ENCODE peak calls at places on chromosomes 4 and X, in ten cellular contexts. B is endodermal cell, L is thoracic aorta, E is esophagus muscularis mucosa, S is SJSA1, A is stomach, Q is aorta, U is lung, K is heart left ventricle, N is ascending aorta. P is an unnamed sample.

GRCh38 chr4:60868232-60868960 is 331.7 kb upstream of the ADGRL3 start:
- DNase-seq in L (no peak), N (no peak), K (no peak), E (no peak), Q (no peak), S (no peak), B (no peak), A (no peak), U (no peak), P (no peak)

GRCh38 chr4:107708225-107708624 is 11.8 kb downstream of the PAPSS1 start:
- DNase-seq in U (no peak), A (no peak), K (no peak), B (no peak), S (no peak), L (no peak), Q (no peak), N (no peak), E (no peak), P (no peak)

GRCh38 chrX:96590403-96590802 is 94.2 kb upstream of the DIAPH2 start:
- DNase-seq in N (no peak), Q (no peak), L (no peak), B (no peak), U (no peak), A (no peak), K (no peak), S (no peak), E (no peak), P (no peak)

GRCh38 chrX:49001521-49002090 is 458 bp downstream of the GRIPAP1 start:
- DNase-seq in L (no peak), K (no peak), B (peak; percentile 72), Q (peak; percentile 56), S (no peak), A (no peak), E (no peak), U (peak; percentile 29), N (no peak), P (peak; percentile 53)

GRCh38 chrX:115372026-115372610 is 82.6 kb downstream of the LUZP4 start:
- DNase-seq in E (no peak), L (no peak), K (no peak), A (no peak), Q (no peak), N (no peak), U (no peak), S (peak; percentile 67), B (peak; percentile 57), P (no peak)

GRCh38 chr4:143358923-143359694 is 22.4 kb downstream of the GAB1 start:
- DNase-seq in E (no peak), L (no peak), K (no peak), S (no peak), U (peak; percentile 67), N (no peak), Q (peak; percentile 54), A (peak; percentile 73), B (no peak), P (peak; percentile 37)

GRCh38 chrX:97556359-97556758 is 672.7 kb downstream of the RPA4 start:
- DNase-seq in S (no peak), B (peak; percentile 55), Q (no peak), N (no peak), A (no peak), L (no peak), U (no peak), K (no peak), E (no peak), P (no peak)

GRCh38 chr4:138308421-138308820 is 66.3 kb upstream of the SLC7A11 start:
- DNase-seq in Q (no peak), L (no peak), S (peak; percentile 77), N (no peak), K (no peak), A (no peak), U (no peak), E (no peak), B (no peak), P (no peak)

GRCh38 chr4:84691170-84691691 is 108.3 kb downstream of the CDS1 start:
- DNase-seq in B (no peak), E (no peak), A (no peak), N (no peak), K (no peak), S (peak; percentile 94), L (no peak), U (peak; percentile 38), Q (no peak), P (no peak)

GRCh38 chr4:15042529-15043167 is 40.4 kb downstream of the CPEB2 start:
- DNase-seq in L (no peak), S (no peak), Q (no peak), N (no peak), U (no peak), K (no peak), A (no peak), B (no peak), E (no peak), P (no peak)

GRCh38 chrX:100880368-100880767 is 6.2 kb upstream of the NOX1 start:
- DNase-seq in Q (no peak), U (no peak), A (no peak), L (no peak), N (no peak), S (no peak), B (no peak), E (no peak), K (no peak), P (no peak)

GRCh38 chr4:119281374-119281773 is 40.6 kb downstream of the FABP2 start:
- DNase-seq in L (no peak), Q (no peak), E (no peak), A (no peak), B (no peak), U (no peak), S (no peak), K (no peak), N (no peak), P (no peak)

GRCh38 chr4:64781737-64782326 is 372.6 kb upstream of the TECRL start:
- DNase-seq in Q (no peak), A (no peak), S (peak; percentile 14), K (no peak), N (no peak), B (no peak), L (no peak), U (no peak), E (no peak), P (no peak)

DNA sequence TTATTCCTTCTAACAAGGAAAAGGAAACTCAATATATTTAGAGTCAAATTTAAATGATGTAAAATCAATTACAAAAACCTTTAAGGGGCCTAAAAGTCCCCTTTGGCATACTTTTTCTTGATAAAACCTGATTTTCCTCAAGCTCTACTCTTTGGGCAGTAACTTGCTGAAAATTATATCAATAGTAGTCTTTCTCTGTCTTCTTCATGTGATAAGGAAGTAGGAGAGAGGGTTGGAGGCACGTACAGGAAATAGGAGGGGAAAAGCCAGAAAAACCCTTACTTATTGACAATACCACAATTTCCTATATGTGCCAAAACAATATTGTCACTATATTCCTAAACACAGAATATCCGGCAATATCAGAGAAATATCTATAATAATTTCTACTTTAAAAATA is 9.6 kb downstream of the RHOH start:
- DNase-seq in S (no peak), A (no peak), B (no peak), N (no peak), U (no peak), L (no peak), Q (no peak), K (no peak), E (no peak), P (no peak)
- H3K4me1 ChIP-seq in S (no peaks in the 10 kb centered on the region), A (no peaks in the 10 kb centered on the region), B (no peaks in the 10 kb centered on the region), N (no peaks in the 10 kb centered on the region), U (no peaks in the 10 kb centered on the region), L (no peaks in the 10 kb centered on the region), Q (no peaks in the 10 kb centered on the region), K (no peaks in the 10 kb centered on the region), E (no peaks in the 10 kb centered on the region), P (no peaks in the 10 kb centered on the region)

GRCh38 chr4:38688676-38689355 is 24.8 kb downstream of the KLF3 start:
- DNase-seq in N (no peak), S (no peak), A (no peak), K (no peak), B (no peak), L (no peak), Q (no peak), E (peak; percentile 57), U (no peak), P (peak; percentile 69)
- H3K27ac ChIP-seq in N (no peak overlapping the region), S (no peak overlapping the region), A (no peak overlapping the region), K (no peak overlapping the region), B (no peak overlapping the region), L (no peak overlapping the region), Q (no peak overlapping the region), E (no peak overlapping the region), U (no peak overlapping the region), P (no peak overlapping the region)

DNA sequence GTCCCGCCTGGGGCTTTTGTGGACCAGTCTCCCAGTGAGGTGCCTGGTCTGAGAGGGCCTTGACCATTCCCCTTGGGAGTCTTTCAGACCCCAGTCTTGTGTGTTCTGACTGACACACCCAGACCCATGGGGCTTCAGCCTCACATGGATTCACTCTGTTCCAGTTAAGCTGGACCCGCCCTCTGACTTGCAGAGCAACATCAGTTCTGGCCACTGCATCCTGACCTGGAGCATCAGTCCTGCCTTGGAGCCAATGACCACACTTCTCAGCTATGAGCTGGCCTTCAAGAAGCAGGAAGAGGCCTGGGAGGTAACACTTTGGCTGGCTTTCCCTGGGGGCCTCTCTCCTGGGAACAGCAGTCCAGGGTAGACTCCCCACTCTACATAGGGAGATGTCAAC is 6.8 kb downstream of the IL9R start:
- DNase-seq in S (no peak), A (no peak), L (no peak), U (no peak), Q (no peak), K (no peak), B (no peak), N (no peak), E (peak; percentile 90), P (no peak)
- H3K4me1 ChIP-seq in S (no peaks in the 10 kb centered on the region), A (no peaks in the 10 kb centered on the region), L (no peaks in the 10 kb centered on the region), U (no peaks in the 10 kb centered on the region), Q (no peaks in the 10 kb centered on the region), K (no peaks in the 10 kb centered on the region), B (no peaks in the 10 kb centered on the region), N (no peaks in the 10 kb centered on the region), E (no peaks in the 10 kb centered on the region), P (no peaks in the 10 kb centered on the region)

GRCh38 chr4:81003549-81004240 is 26.8 kb upstream of the BMP3 start:
- DNase-seq in L (no peak), S (no peak), B (no peak), K (no peak), E (no peak), U (no peak), Q (no peak), A (no peak), N (no peak), P (no peak)
- H3K27ac ChIP-seq in L (no peak overlapping the region), S (no peak overlapping the region), B (no peak overlapping the region), K (no peak overlapping the region), E (no peak overlapping the region), U (no peak overlapping the region), Q (no peak overlapping the region), A (no peak overlapping the region), N (no peak overlapping the region), P (no peak overlapping the region)

DNA sequence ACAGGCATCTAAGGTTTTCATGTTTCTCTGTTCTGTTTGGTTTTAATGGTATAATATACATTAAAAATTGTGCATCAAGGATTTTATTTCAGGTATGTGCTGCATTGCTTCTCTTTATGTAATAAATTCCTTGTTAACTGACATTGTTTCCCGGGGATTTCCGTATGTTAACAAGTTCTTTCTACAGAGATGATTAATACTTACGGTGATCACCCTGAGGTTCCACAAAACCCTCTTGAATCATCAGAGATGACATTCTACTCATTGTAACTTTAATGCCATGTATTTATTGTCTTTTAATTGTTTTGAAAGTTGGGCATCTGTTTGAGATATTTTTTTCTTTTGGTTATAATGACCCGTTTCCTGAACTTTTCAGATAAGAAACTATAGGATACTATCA is 37.5 kb downstream of the ARHGAP10 start:
- DNase-seq in Q (no peak), N (no peak), S (peak; percentile 26), U (no peak), K (no peak), A (no peak), B (no peak), E (no peak), L (no peak), P (no peak)
- H3K4me1 ChIP-seq in Q (peaks cover 9% of the 10 kb centered on the region), N (no peaks in the 10 kb centered on the region), S (peaks cover 66% of the 10 kb centered on the region), U (peaks cover 28% of the 10 kb centered on the region), K (peaks cover 13% of the 10 kb centered on the region), A (peaks cover 83% of the 10 kb centered on the region), B (peaks cover 8% of the 10 kb centered on the region), E (peaks cover 45% of the 10 kb centered on the region), L (peaks cover 70% of the 10 kb centered on the region), P (peaks cover 7% of the 10 kb centered on the region)